ENCODE peak calls at places on chromosomes 6 and 20, in six cellular contexts. N is transverse colon, O is H1, C is neural progenitor cell, Q is Peyer's patch, Z is colonic mucosa. K is an unnamed sample.

GRCh38 chr6:94639564-94639963 is 937.8 kb upstream of the MANEA start:
- DNase-seq in Z (no peak), C (no peak), O (no peak), Q (no peak), N (no peak), K (no peak)

GRCh38 chr20:32336918-32337347 is 21.2 kb upstream of the ASXL1 start:
- DNase-seq in Q (no peak), N (no peak), O (no peak), C (peak; percentile 43), Z (no peak), K (peak; percentile 36)

GRCh38 chr20:41746635-41747034 is 128.5 kb upstream of the CHD6 start:
- DNase-seq in Q (no peak), C (no peak), N (no peak), Z (no peak), O (no peak), K (no peak)

GRCh38 chr6:33014841-33015634 is 5.6 kb upstream of the HLA-DOA start:
- DNase-seq in O (no peak), N (peak; percentile 37), Q (peak; percentile 49), C (peak; percentile 81), Z (peak; percentile 68), K (peak; percentile 77)

GRCh38 chr6:15368186-15368585 is 122.3 kb downstream of the JARID2 start:
- DNase-seq in Q (no peak), C (no peak), O (no peak), Z (no peak), N (no peak), K (no peak)

GRCh38 chr6:18733921-18734550 is 346.9 kb downstream of the RNF144B start:
- DNase-seq in Z (no peak), N (no peak), O (no peak), C (no peak), Q (no peak), K (no peak)

GRCh38 chr6:78487401-78487800 is 379.9 kb upstream of the IRAK1BP1 start:
- DNase-seq in C (no peak), O (no peak), Z (no peak), Q (no peak), N (no peak), K (no peak)

GRCh38 chr6:39170860-39171259 is 55.9 kb upstream of the SAYSD1 start:
- DNase-seq in O (no peak), C (no peak), N (no peak), Q (no peak), Z (no peak), K (no peak)

GRCh38 chr6:112636650-112637260 is 289.6 kb downstream of the RFPL4B start:
- DNase-seq in Q (no peak), N (no peak), C (no peak), O (no peak), Z (no peak), K (no peak)

GRCh38 chr20:11716239-11716944 is 201.3 kb upstream of the BTBD3 start:
- DNase-seq in C (peak; percentile 64), Q (no peak), N (no peak), O (no peak), Z (no peak), K (no peak)

GRCh38 chr20:57258055-57258454 is 8.4 kb downstream of the BMP7 start:
- DNase-seq in O (no peak), Z (no peak), C (peak; percentile 67), Q (no peak), N (no peak), K (no peak)

GRCh38 chr6:150380256-150380655 is 11.4 kb downstream of the IYD start:
- DNase-seq in Q (no peak), Z (no peak), N (no peak), O (no peak), C (no peak), K (no peak)

GRCh38 chr6:130559166-130559565 is 193.3 kb downstream of the TMEM200A start:
- DNase-seq in Z (no peak), N (no peak), C (no peak), Q (no peak), O (no peak), K (no peak)

GRCh38 chr20:60264024-60264709 is 305.9 kb downstream of the CDH26 start:
- DNase-seq in C (no peak), N (no peak), Z (no peak), Q (no peak), O (no peak), K (no peak)

DNA sequence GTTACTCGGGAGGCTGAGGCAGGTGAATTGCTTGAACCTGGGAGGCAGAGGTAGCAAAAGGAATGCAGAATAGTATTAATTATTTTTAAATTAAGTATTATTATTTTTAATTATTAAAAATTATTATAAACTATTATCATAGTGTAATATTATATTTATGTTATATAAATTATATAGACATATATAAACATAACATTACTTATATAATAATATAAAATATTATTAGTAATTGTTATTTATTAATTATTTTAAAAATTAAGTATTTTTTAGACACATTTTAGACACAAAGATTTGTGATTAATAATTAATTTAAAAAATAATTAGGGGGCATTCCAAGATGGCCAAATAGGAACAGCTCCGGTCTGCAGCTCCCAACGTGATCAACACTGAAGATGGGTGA is 31.7 kb upstream of the TGM3 start:
- DNase-seq in N (no peak), C (no peak), O (no peak), Z (no peak), Q (no peak), K (no peak)
- H3K27ac ChIP-seq in N (no peak overlapping the region), C (no peak overlapping the region), O (peak overlapping the region; percentile 81), Z (no peak overlapping the region), Q (no peak overlapping the region), K (no peak overlapping the region)

DNA sequence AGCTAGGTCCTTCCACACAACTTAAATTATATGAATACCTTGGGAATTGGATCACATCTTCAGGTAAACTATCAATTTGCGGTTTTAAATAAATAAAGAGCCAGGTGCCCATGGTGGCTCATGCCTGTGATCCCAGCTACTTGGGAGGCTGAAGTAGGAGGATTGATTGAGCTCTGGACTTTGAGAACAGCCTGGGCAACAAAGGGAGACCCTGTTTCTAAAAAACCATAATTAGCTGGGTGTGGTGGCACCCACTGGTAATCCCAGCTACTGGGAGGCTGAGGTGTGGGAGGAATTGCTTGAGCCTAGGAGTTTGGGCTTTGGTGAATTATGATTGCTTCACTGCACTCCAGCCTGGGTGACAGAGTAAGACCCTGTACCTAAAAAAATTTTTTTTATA is 3.4 kb downstream of the GMNN start:
- DNase-seq in Q (no peak), O (no peak), Z (peak; percentile 29), C (peak; percentile 10), N (no peak), K (no peak)
- H3K27ac ChIP-seq in Q (no peak overlapping the region), O (no peak overlapping the region), Z (peak overlapping the region; percentile 42), C (no peak overlapping the region), N (peak overlapping the region; percentile 99), K (no peak overlapping the region)

DNA sequence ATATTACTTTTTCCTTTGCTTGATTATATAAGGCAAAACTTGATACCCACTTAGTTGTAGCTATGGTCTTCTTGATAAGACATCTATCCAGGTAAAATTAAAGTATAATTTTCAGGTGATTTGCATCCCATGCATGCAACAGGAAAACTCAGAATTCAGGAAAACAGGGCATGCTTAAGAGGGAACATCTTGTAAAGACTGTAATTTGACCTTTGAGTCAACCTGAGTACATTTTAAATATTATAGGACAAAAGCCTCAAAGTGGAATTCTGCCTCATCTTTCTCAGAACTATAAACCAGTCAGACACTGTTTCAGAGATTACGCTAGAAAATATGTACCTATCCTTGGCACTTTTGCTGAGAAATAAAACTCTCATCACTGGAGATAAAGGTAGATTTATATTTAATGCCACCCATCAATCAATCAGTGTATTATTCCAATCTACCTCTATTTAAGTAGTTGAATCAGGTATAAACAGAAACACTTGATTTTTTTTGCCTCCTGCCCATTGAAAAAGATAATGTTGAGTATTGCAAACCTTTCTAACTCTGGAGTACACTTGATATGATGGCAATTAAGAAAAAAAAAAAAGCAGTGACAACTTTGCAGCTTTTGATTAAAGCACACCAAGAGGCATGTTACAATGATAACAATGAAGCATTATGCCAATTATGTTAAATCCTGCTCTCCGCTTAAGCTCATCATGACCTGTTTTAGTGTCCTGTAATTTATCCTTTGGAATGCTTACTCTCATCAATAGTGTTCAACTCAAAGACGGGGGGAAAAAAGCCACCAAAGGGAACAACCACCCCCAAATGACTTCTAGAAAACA is 2.8 kb downstream of the CITED2 start:
- DNase-seq in Q (no peak), Z (no peak), N (no peak), C (peak; percentile 58), O (no peak), K (no peak)
- H3K27ac ChIP-seq in Q (no peak overlapping the region), Z (peak overlapping the region; percentile 97), N (peak overlapping the region; percentile 97), C (peak overlapping the region; percentile 99), O (no peak overlapping the region), K (peak overlapping the region; percentile 91)

GRCh38 chr6:121124600-121124999 is 209.7 kb downstream of the TBC1D32 start:
- DNase-seq in C (no peak), N (no peak), O (no peak), Z (no peak), Q (no peak), K (no peak)
- H3K27ac ChIP-seq in C (no peak overlapping the region), N (no peak overlapping the region), O (no peak overlapping the region), Z (no peak overlapping the region), Q (no peak overlapping the region), K (no peak overlapping the region)

GRCh38 chr6:170178561-170179477 is 112.1 kb downstream of the DLL1 start:
- DNase-seq in O (peak; percentile 40), Q (no peak), C (no peak), Z (peak; percentile 41), N (peak; percentile 51), K (no peak)
- H3K27ac ChIP-seq in O (no peak overlapping the region), Q (no peak overlapping the region), C (no peak overlapping the region), Z (peak overlapping the region; percentile 47), N (peak overlapping the region; percentile 28), K (no peak overlapping the region)

GRCh38 chr20:50689864-50690263 is 1.5 kb downstream of the RIPOR3 start:
- DNase-seq in Z (peak; percentile 30), O (no peak), Q (no peak), N (no peak), C (no peak), K (no peak)

GRCh38 chr20:50690979-50691584 is at the start of gene RIPOR3:
- DNase-seq in O (peak; percentile 67), Z (no peak), N (no peak), Q (no peak), C (peak; percentile 59), K (no peak)

GRCh38 chr20:50691585-50692552 is 527 bp upstream of the RIPOR3 start:
- DNase-seq in O (no peak), Z (no peak), Q (no peak), N (no peak), C (peak; percentile 60), K (no peak)

GRCh38 chr20:50692553-50692933 is 1.2 kb upstream of the RIPOR3 start:
- DNase-seq in O (no peak), Q (no peak), N (no peak), C (no peak), Z (no peak), K (no peak)

GRCh38 chr20:50690562-50690978 is 772 bp downstream of the RIPOR3 start:
- DNase-seq in N (no peak), O (peak; percentile 50), C (peak; percentile 72), Q (no peak), Z (no peak), K (no peak)
- H3K27ac ChIP-seq in N (peak overlapping the region; percentile 75), O (no peak overlapping the region), C (no peak overlapping the region), Q (peak overlapping the region; percentile 62), Z (peak overlapping the region; percentile 50), K (no peak overlapping the region)

K was measured in CD4-positive, CD25-positive, alpha-beta regulatory T cell.